ENCODE peak calls at places on chromosomes 4 and X, in eight cellular contexts. U is RWPE2, J is right lobe of liver, I is tibial nerve, M is PC-3, B is left ventricle myocardium inferior, F is GM23248, K is aorta. T is an unnamed sample.

GRCh38 chrX:49053223-49054072 is 5.4 kb upstream of the CCDC120 start:
- DNase-seq in U (no peak), J (peak; percentile 59), I (no peak), M (peak; percentile 58), B (peak; percentile 50), F (peak; percentile 63), K (peak; percentile 89), T (no peak)

GRCh38 chrX:135707880-135708279 is 5.6 kb upstream of the CT45A1 start:
- DNase-seq in U (no peak), J (no peak), I (no peak), M (peak; percentile 32), B (no peak), F (peak; percentile 23), K (no peak), T (no peak)

GRCh38 chrX:40281341-40282005 is 183.7 kb upstream of the BCOR start:
- DNase-seq in U (no peak), J (no peak), I (no peak), M (no peak), B (no peak), F (no peak), K (no peak), T (no peak)

GRCh38 chr4:2409381-2409783 is 9.1 kb downstream of the ZFYVE28 start:
- DNase-seq in U (no peak), J (no peak), I (no peak), M (no peak), B (no peak), F (no peak), K (peak; percentile 75), T (no peak)

GRCh38 chr4:2691313-2691712 is 64.8 kb downstream of the TNIP2 start:
- DNase-seq in U (no peak), J (no peak), I (no peak), M (no peak), B (no peak), F (no peak), K (peak; percentile 4), T (no peak)

GRCh38 chr4:40432504-40432903 is 97.4 kb downstream of the CHRNA9 start:
- DNase-seq in U (no peak), J (no peak), I (no peak), M (no peak), B (no peak), F (no peak), K (no peak), T (no peak)

GRCh38 chrX:1507511-1508463 is 29.2 kb downstream of the P2RY8 start:
- DNase-seq in U (no peak), J (peak; percentile 45), I (no peak), M (no peak), B (no peak), F (no peak), K (peak; percentile 73), T (peak; percentile 48)

GRCh38 chr4:33715996-33716395 is 2528.3 kb downstream of the ARAP2 start:
- DNase-seq in U (no peak), J (no peak), I (no peak), M (peak; percentile 79), B (no peak), F (peak; percentile 90), K (no peak), T (no peak)

GRCh38 chr4:114599231-114600065 is 841 bp downstream of the UGT8 start:
- DNase-seq in U (no peak), J (no peak), I (no peak), M (no peak), B (no peak), F (peak; percentile 8), K (peak; percentile 76), T (no peak)

GRCh38 chr4:22014222-22014741 is 65.7 kb upstream of the KCNIP4 start:
- DNase-seq in U (no peak), J (no peak), I (no peak), M (no peak), B (no peak), F (peak; percentile 78), K (no peak), T (no peak)

GRCh38 chr4:184885602-184886001 is 59.8 kb upstream of the ACSL1 start:
- DNase-seq in U (no peak), J (no peak), I (no peak), M (no peak), B (no peak), F (no peak), K (no peak), T (no peak)

GRCh38 chrX:23246001-23246400 is 88.6 kb upstream of the PTCHD1 start:
- DNase-seq in U (no peak), J (no peak), I (no peak), M (peak; percentile 77), B (no peak), F (no peak), K (no peak), T (no peak)

GRCh38 chr4:51909236-51909703 is 66.3 kb downstream of the DCUN1D4 start:
- DNase-seq in U (no peak), J (peak; percentile 91), I (no peak), M (no peak), B (no peak), F (no peak), K (no peak), T (no peak)

GRCh38 chr4:108034560-108034959 is 44.9 kb downstream of the HADH start:
- DNase-seq in U (no peak), J (no peak), I (no peak), M (no peak), B (no peak), F (no peak), K (no peak), T (no peak)

GRCh38 chrX:23525531-23525930 is 141.8 kb upstream of the PRDX4 start:
- DNase-seq in U (no peak), J (no peak), I (no peak), M (peak; percentile 82), B (no peak), F (no peak), K (no peak), T (no peak)

GRCh38 chr4:47535567-47536147 is 50.6 kb downstream of the ATP10D start:
- DNase-seq in U (no peak), J (no peak), I (no peak), M (no peak), B (no peak), F (no peak), K (no peak), T (no peak)

GRCh38 chr4:123319639-123320038 is 77.0 kb upstream of the SPRY1 start:
- DNase-seq in U (no peak), J (no peak), I (no peak), M (no peak), B (no peak), F (no peak), K (no peak), T (no peak)

GRCh38 chr4:122588453-122589238 is 32.2 kb downstream of the IL21 start:
- DNase-seq in U (no peak), J (no peak), I (no peak), M (peak; percentile 62), B (no peak), F (peak; percentile 32), K (no peak), T (no peak)

GRCh38 chr4:4985844-4986243 is 33.4 kb downstream of the CYTL1 start:
- DNase-seq in U (no peak), J (no peak), I (no peak), M (peak; percentile 44), B (no peak), F (peak; percentile 52), K (no peak), T (no peak)

GRCh38 chrX:78029663-78030062 is 60.2 kb upstream of the PGAM4 start:
- DNase-seq in U (no peak), J (no peak), I (no peak), M (peak; percentile 66), B (peak; percentile 13), F (peak; percentile 52), K (no peak), T (no peak)

GRCh38 chr4:2535386-2536192 is 858 bp upstream of the FAM193A start:
- DNase-seq in U (no peak), J (no peak), I (no peak), M (no peak), B (peak; percentile 50), F (peak; percentile 88), K (peak; percentile 90), T (peak; percentile 88)

GRCh38 chr4:97917115-97917514 is 226.2 kb downstream of the STPG2 start:
- DNase-seq in U (peak; percentile 32), J (no peak), I (no peak), M (no peak), B (no peak), F (no peak), K (peak; percentile 51), T (no peak)
- H3K27ac ChIP-seq in U (no peak overlapping the region), J (no peak overlapping the region), I (no peak overlapping the region), M (no peak overlapping the region), B (no peak overlapping the region), F (no peak overlapping the region), K (no peak overlapping the region), T (no peak overlapping the region)

DNA sequence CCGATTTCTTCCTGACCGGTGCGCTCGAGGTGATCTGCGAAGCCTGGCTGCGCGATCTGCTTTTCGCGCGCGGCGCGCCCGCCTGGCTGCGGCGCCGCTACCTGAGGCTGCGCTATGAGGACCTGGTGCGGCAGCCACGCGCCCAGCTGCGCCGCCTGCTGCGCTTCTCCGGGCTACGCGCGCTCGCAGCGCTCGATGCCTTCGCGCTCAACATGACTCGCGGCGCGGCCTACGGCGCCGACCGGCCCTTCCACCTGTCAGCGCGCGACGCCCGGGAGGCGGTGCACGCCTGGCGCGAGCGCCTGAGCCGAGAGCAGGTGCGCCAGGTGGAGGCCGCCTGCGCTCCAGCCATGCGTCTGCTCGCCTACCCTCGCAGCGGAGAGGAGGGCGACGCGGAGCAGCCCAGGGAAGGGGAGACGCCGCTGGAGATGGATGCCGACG is 1.4 kb downstream of the CHST7 start:
- DNase-seq in U (no peak), J (peak; percentile 50), I (no peak), M (no peak), B (peak; percentile 15), F (peak; percentile 52), K (no peak), T (no peak)
- H3K4me1 ChIP-seq in U (peaks cover 7% of the 10 kb centered on the region), J (peaks cover 3% of the 10 kb centered on the region), I (no peaks in the 10 kb centered on the region), M (peaks cover 32% of the 10 kb centered on the region), B (peaks cover 34% of the 10 kb centered on the region), F (peaks cover 7% of the 10 kb centered on the region), K (peaks cover 2% of the 10 kb centered on the region), T (peaks cover 18% of the 10 kb centered on the region)

GRCh38 chr4:10124167-10124930 is 7.8 kb upstream of the WDR1 start:
- DNase-seq in U (no peak), J (no peak), I (no peak), M (no peak), B (no peak), F (no peak), K (no peak), T (no peak)

GRCh38 chr4:10120943-10121567 is 4.5 kb upstream of the WDR1 start:
- DNase-seq in U (no peak), J (no peak), I (no peak), M (no peak), B (no peak), F (no peak), K (no peak), T (no peak)

GRCh38 chr4:10121568-10122097 is 5.0 kb upstream of the WDR1 start:
- DNase-seq in U (no peak), J (peak; percentile 59), I (no peak), M (no peak), B (no peak), F (no peak), K (no peak), T (no peak)

GRCh38 chr4:10123227-10124101 is 6.9 kb upstream of the WDR1 start:
- DNase-seq in U (no peak), J (no peak), I (no peak), M (no peak), B (no peak), F (no peak), K (no peak), T (no peak)

GRCh38 chr4:10122236-10122932 is 5.8 kb upstream of the WDR1 start:
- DNase-seq in U (no peak), J (no peak), I (no peak), M (no peak), B (no peak), F (no peak), K (no peak), T (no peak)
- H3K27ac ChIP-seq in U (no peak overlapping the region), J (no peak overlapping the region), I (no peak overlapping the region), M (no peak overlapping the region), B (no peak overlapping the region), F (no peak overlapping the region), K (no peak overlapping the region), T (no peak overlapping the region)

GRCh38 chrX:20263474-20263873 is 3.2 kb downstream of the RPS6KA3 start:
- DNase-seq in U (no peak), J (no peak), I (no peak), M (peak; percentile 70), B (no peak), F (peak; percentile 43), K (no peak), T (no peak)
- H3K4me1 ChIP-seq in U (peaks cover 17% of the 10 kb centered on the region), J (no peaks in the 10 kb centered on the region), I (peaks cover 8% of the 10 kb centered on the region), M (peaks cover 46% of the 10 kb centered on the region), B (peaks cover 43% of the 10 kb centered on the region), F (peaks cover 24% of the 10 kb centered on the region), K (no peaks in the 10 kb centered on the region), T (peaks cover 14% of the 10 kb centered on the region)

T was measured in suprapubic skin.